ENCODE peak calls at places on chromosomes 3 and 15, in six cellular contexts. F is progenitor cell of endocrine pancreas, B is neural crest cell, K is neural progenitor cell, I is cardiac muscle cell, M is MCF 10A. P is an unnamed sample.

GRCh38 chr3:192919895-192920294 is 2.2 kb upstream of the MB21D2 start:
- DNase-seq in F (no peak), B (no peak), K (no peak), I (no peak), M (no peak), P (peak)

GRCh38 chr3:52453496-52454234 is at the start of gene TNNC1:
- DNase-seq in F (no peak), B (no peak), K (peak), I (no peak), M (no peak), P (no peak)

GRCh38 chr3:130841357-130841756 is 52.5 kb upstream of the ATP2C1 start:
- DNase-seq in F (no peak), B (no peak), K (no peak), I (no peak), M (no peak), P (no peak)

GRCh38 chr15:96553006-96553405 is 222.5 kb downstream of the NR2F2 start:
- DNase-seq in F (no peak), B (no peak), K (no peak), I (no peak), M (peak), P (no peak)

GRCh38 chr3:143685483-143685882 is 162.8 kb downstream of the SLC9A9 start:
- DNase-seq in F (no peak), B (no peak), K (no peak), I (peak), M (no peak), P (no peak)

GRCh38 chr3:104614564-104614963 is 752.1 kb upstream of the ALCAM start:
- DNase-seq in F (no peak), B (no peak), K (no peak), I (no peak), M (no peak), P (no peak)

GRCh38 chr3:159266779-159267178 is 464.9 kb downstream of the MFSD1 start:
- DNase-seq in F (peak), B (peak), K (peak), I (peak), M (peak), P (peak)

GRCh38 chr3:101701696-101702634 is 15.4 kb upstream of the RPL24 start:
- DNase-seq in F (no peak), B (no peak), K (no peak), I (no peak), M (no peak), P (no peak)

GRCh38 chr3:196207159-196207832 is 3.9 kb downstream of the ZDHHC19 start:
- DNase-seq in F (no peak), B (no peak), K (peak), I (no peak), M (no peak), P (peak)

GRCh38 chr3:17544632-17545031 is 197.8 kb downstream of the TBC1D5 start:
- DNase-seq in F (no peak), B (no peak), K (no peak), I (peak), M (no peak), P (no peak)

GRCh38 chr3:78177780-78178179 is 1137.9 kb downstream of the ROBO2 start:
- DNase-seq in F (no peak), B (no peak), K (no peak), I (no peak), M (no peak), P (no peak)

GRCh38 chr15:85280203-85280602 is 100.2 kb upstream of the AKAP13 start:
- DNase-seq in F (no peak), B (no peak), K (no peak), I (no peak), M (no peak), P (peak)

GRCh38 chr3:11720220-11721113 is 76.8 kb upstream of the VGLL4 start:
- DNase-seq in F (peak), B (peak), K (peak), I (peak), M (peak), P (peak)

GRCh38 chr3:17491601-17492000 is 250.8 kb downstream of the TBC1D5 start:
- DNase-seq in F (no peak), B (no peak), K (no peak), I (peak), M (peak), P (no peak)

GRCh38 chr3:16203031-16203430 is 28.6 kb downstream of the GALNT15 start:
- DNase-seq in F (no peak), B (no peak), K (no peak), I (no peak), M (peak), P (no peak)

GRCh38 chr3:77039606-77040553 is at the start of gene ROBO2:
- DNase-seq in F (peak), B (peak), K (peak), I (peak), M (no peak), P (no peak)

GRCh38 chr3:191699546-191699945 is 238.6 kb downstream of the PYDC2 start:
- DNase-seq in F (no peak), B (no peak), K (no peak), I (no peak), M (no peak), P (no peak)

GRCh38 chr15:75171408-75171807 is 30.3 kb upstream of the C15orf39 start:
- DNase-seq in F (no peak), B (no peak), K (no peak), I (peak), M (peak), P (peak)

GRCh38 chr15:75002398-75002797 is 7.0 kb downstream of the SCAMP5 start:
- DNase-seq in F (no peak), B (no peak), K (no peak), I (no peak), M (no peak), P (no peak)

GRCh38 chr15:29094711-29095110 is 174.9 kb downstream of the NSMCE3 start:
- DNase-seq in F (no peak), B (no peak), K (no peak), I (no peak), M (peak), P (no peak)

GRCh38 chr3:55481918-55482495 is 5.1 kb downstream of the WNT5A start:
- DNase-seq in F (no peak), B (peak), K (peak), I (peak), M (no peak), P (no peak)

GRCh38 chr3:114809668-114810413 is 337.2 kb downstream of the ZBTB20 start:
- DNase-seq in F (no peak), B (no peak), K (no peak), I (no peak), M (peak), P (peak)

GRCh38 chr15:101207867-101208288 is 44.0 kb downstream of the CHSY1 start:
- DNase-seq in F (no peak), B (no peak), K (no peak), I (peak), M (peak), P (no peak)

GRCh38 chr15:94131875-94132274 is 99.5 kb upstream of the MCTP2 start:
- DNase-seq in F (no peak), B (no peak), K (no peak), I (no peak), M (no peak), P (no peak)

GRCh38 chr3:181431743-181432142 is 280.0 kb upstream of the SOX2 start:
- DNase-seq in F (no peak), B (no peak), K (no peak), I (no peak), M (no peak), P (no peak)

GRCh38 chr3:152564454-152564853 is 270.5 kb upstream of the P2RY1 start:
- DNase-seq in F (no peak), B (no peak), K (no peak), I (no peak), M (no peak), P (no peak)

GRCh38 chr15:79834496-79834895 is 62.3 kb downstream of the MTHFS start:
- DNase-seq in F (no peak), B (no peak), K (no peak), I (no peak), M (peak), P (peak)

GRCh38 chr3:135739755-135740154 is 225.8 kb upstream of the PPP2R3A start:
- DNase-seq in F (no peak), B (no peak), K (peak), I (no peak), M (no peak), P (no peak)

GRCh38 chr3:38646630-38647029 is 2.9 kb downstream of the SCN5A start:
- DNase-seq in F (no peak), B (no peak), K (peak), I (peak), M (peak), P (peak)

GRCh38 chr15:95581595-95581994 is 748.9 kb upstream of the NR2F2 start:
- DNase-seq in F (no peak), B (no peak), K (no peak), I (no peak), M (no peak), P (no peak)

GRCh38 chr3:34011171-34012101 is 213.0 kb downstream of the PDCD6IP start:
- DNase-seq in F (no peak), B (no peak), K (peak), I (no peak), M (peak), P (peak)

GRCh38 chr15:91655891-91656290 is 197.6 kb upstream of the SLCO3A1 start:
- DNase-seq in F (no peak), B (no peak), K (no peak), I (no peak), M (no peak), P (no peak)

GRCh38 chr3:5214352-5214751 is 26.8 kb downstream of the EDEM1 start:
- DNase-seq in F (no peak), B (no peak), K (no peak), I (no peak), M (no peak), P (no peak)

GRCh38 chr3:69541823-69542264 is 156.0 kb upstream of the FRMD4B start:
- DNase-seq in F (no peak), B (peak), K (no peak), I (peak), M (no peak), P (no peak)

GRCh38 chr3:46934067-46934466 is 42.5 kb downstream of the CCDC12 start:
- DNase-seq in F (no peak), B (no peak), K (no peak), I (no peak), M (no peak), P (no peak)

GRCh38 chr3:46936733-46937250 is 39.8 kb downstream of the CCDC12 start:
- DNase-seq in F (no peak), B (no peak), K (no peak), I (no peak), M (no peak), P (no peak)

GRCh38 chr3:46934508-46935167 is 41.9 kb downstream of the CCDC12 start:
- DNase-seq in F (no peak), B (no peak), K (no peak), I (peak), M (peak), P (no peak)

GRCh38 chr3:46935989-46936620 is 40.4 kb downstream of the CCDC12 start:
- DNase-seq in F (no peak), B (no peak), K (no peak), I (peak), M (no peak), P (no peak)

GRCh38 chr3:46935168-46935858 is 41.2 kb downstream of the CCDC12 start:
- DNase-seq in F (no peak), B (no peak), K (peak), I (peak), M (peak), P (no peak)
- TF ChIP-seq CTCF in F (peak), B (peak), K (peak), I (peak), M (peak), P (no peak)

GRCh38 chr15:34354286-34354685 is 11.2 kb downstream of the NUTM1 start:
- DNase-seq in F (no peak), B (no peak), K (no peak), I (no peak), M (no peak), P (no peak)
- TF ChIP-seq CTCF in F (no peak), B (no peak), K (no peak), I (no peak), M (no peak), P (no peak)

DNA sequence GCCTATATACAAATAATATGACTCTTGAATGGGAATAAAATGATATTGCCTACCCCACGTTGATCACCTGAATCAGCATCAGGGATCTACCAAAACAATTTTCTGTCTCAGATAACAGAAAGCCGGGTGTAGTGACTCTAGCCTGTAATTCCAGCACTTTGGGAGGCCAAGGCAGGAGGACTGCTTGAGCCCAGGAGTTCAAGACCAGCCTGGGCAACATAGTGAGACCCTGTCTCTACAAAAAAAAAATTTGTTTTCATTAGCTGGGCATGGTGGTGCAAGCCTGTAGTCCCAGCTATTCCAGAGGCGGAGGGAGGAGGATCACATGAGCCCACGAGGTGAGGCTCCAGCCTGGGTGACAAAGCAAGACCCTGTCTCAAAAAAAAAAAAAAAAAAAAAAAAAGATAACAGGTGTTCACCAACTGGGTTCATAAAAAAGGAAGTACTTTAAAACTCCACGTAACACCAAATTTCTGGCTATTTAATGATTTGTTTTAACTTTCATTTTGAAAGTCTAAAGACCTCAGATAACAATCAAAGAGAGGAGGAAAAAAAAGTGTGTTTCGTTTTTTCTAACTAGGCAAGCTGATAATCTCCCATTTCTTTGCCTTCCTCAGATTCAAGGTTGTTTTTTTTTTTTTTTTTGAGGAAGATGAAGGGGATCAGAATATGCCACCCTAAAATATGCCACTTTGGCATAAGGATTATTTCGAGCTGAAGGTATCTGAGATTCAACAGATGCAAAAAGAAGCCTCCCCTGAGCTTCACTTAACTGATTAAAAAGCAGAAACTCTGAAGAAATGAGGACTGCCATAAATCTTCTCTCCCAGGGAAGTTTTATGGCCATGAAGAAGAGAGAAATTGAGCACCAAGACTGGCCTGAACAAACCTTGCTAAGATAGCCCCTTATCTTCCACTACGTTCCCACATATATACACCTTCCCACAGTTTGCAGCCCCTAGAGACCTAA is 44.1 kb downstream of the TRANK1 start:
- DNase-seq in F (no peak), B (no peak), K (no peak), I (no peak), M (no peak), P (no peak)
- TF ChIP-seq CTCF in F (no peak), B (no peak), K (no peak), I (no peak), M (no peak), P (no peak)

GRCh38 chr3:42507751-42508335 is 5.4 kb downstream of the VIPR1 start:
- DNase-seq in F (no peak), B (no peak), K (no peak), I (no peak), M (no peak), P (no peak)
- TF ChIP-seq CTCF in F (no peak), B (no peak), K (no peak), I (no peak), M (no peak), P (no peak)

DNA sequence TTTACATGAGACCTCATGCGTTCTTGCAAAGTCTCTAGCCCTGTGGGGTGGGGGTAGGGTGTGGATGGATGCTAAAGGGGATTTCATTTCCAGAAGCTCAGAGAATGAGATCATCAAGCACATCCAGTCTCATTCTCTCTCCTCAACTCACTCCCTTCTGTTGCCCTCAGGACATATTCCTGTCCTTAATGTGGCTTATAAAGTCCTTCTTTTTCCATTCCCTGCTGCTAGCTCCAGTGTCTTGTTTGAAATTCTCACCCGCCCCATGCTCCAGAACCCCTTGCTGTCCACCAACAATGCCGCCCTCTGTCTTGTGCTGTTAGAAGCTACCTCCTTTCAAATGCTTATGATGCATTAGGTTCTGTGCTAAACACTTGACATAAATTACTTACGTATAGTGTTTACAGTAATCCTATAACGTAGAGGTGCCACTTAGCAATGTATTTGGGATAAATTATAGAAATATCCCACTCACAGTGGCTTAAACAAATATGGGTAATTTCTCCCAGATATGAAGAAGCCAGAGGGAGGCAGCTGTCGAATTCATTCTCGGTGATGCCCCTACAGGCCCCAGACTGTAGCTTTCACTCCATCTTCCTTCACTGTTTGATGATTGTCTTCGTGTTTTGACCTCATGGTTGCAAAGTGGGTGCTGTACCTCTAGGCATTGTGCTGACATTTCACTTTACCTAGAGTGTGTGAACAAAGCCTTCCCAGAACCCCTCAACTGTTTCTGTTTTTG is 273.1 kb upstream of the TBL1XR1 start:
- DNase-seq in F (no peak), B (no peak), K (no peak), I (no peak), M (no peak), P (no peak)
- TF ChIP-seq CTCF in F (no peak), B (no peak), K (no peak), I (no peak), M (no peak), P (no peak)

GRCh38 chr15:66708389-66708788 is 6.4 kb downstream of the SMAD6 start:
- DNase-seq in F (no peak), B (no peak), K (no peak), I (no peak), M (no peak), P (no peak)

GRCh38 chr15:66706225-66706732 is 4.2 kb downstream of the SMAD6 start:
- DNase-seq in F (no peak), B (no peak), K (peak), I (peak), M (no peak), P (no peak)

GRCh38 chr15:66705277-66705927 is 3.4 kb downstream of the SMAD6 start:
- DNase-seq in F (no peak), B (no peak), K (no peak), I (no peak), M (no peak), P (no peak)

GRCh38 chr15:66706840-66707239 is 4.8 kb downstream of the SMAD6 start:
- DNase-seq in F (no peak), B (no peak), K (peak), I (no peak), M (no peak), P (no peak)

GRCh38 chr15:66707310-66708160 is 5.5 kb downstream of the SMAD6 start:
- DNase-seq in F (peak), B (no peak), K (peak), I (peak), M (no peak), P (no peak)
- TF ChIP-seq CTCF in F (peak), B (peak), K (peak), I (peak), M (no peak), P (no peak)

DNA sequence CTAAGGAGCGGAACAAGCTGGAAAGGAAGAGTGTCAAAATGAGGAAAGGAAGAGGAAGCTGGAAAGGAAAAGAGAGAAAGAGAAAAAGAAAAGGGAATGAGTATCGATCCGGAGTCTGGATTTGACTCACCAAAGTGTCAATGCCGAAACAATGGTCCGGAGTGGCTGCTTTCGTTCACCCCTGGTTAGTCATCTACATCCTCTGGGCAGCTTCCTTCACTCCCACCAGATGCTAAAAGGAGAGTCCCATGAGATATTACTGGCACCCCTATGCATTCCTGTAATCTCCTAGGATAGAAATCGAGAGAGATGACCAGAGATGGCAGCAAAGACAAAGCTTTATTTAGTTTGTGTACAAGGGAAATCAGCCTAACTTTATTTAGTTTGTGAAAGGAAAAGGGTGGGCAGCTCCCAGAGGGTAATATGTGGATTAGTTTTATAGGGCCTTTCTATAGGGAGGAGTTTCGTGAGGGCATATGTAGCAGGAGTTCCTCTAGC is 622.2 kb downstream of the ZPLD1 start:
- DNase-seq in F (no peak), B (no peak), K (no peak), I (no peak), M (no peak), P (no peak)
- TF ChIP-seq CTCF in F (no peak), B (no peak), K (no peak), I (no peak), M (no peak), P (no peak)

P was measured in GM12865.